ENCODE peak calls at places on chromosomes 5 and 9, in five cellular contexts. I is cardiac fibroblast, P is mesothelial cell of epicardium, U is omental fat pad, E is ovary. C is an unnamed sample.

GRCh38 chr5:1312993-1313833 is 18.3 kb upstream of the TERT start:
- DNase-seq in P (peak), U (no peak), E (no peak), I (no peak), C (peak)

GRCh38 chr5:122154910-122155309 is 25.6 kb downstream of the ZNF474 start:
- DNase-seq in U (no peak), I (peak), P (no peak), E (no peak), C (no peak)

GRCh38 chr5:109350537-109351270 is 59.1 kb downstream of the PJA2 start:
- DNase-seq in E (no peak), P (no peak), I (peak), U (no peak), C (no peak)

GRCh38 chr9:121298689-121299112 is 30.7 kb downstream of the GSN start:
- DNase-seq in P (no peak), U (no peak), I (peak), E (peak), C (no peak)

GRCh38 chr9:116673375-116673774 is 13.7 kb upstream of the TRIM32 start:
- DNase-seq in I (no peak), E (no peak), U (no peak), P (no peak), C (no peak)

GRCh38 chr9:115469826-115470225 is 351.9 kb upstream of the TNC start:
- DNase-seq in U (no peak), I (no peak), P (no peak), E (no peak), C (no peak)

GRCh38 chr9:111094433-111095421 is 56.5 kb upstream of the LPAR1 start:
- DNase-seq in U (no peak), I (peak), E (no peak), P (no peak), C (no peak)

GRCh38 chr9:107513464-107514092 is 24.0 kb upstream of the KLF4 start:
- DNase-seq in U (no peak), P (no peak), E (no peak), I (no peak), C (no peak)

GRCh38 chr5:138900281-138900965 is 25.3 kb upstream of the LRRTM2 start:
- DNase-seq in I (peak), U (no peak), P (no peak), E (no peak), C (no peak)

GRCh38 chr5:174453690-174454089 is 270.7 kb upstream of the MSX2 start:
- DNase-seq in E (no peak), I (no peak), P (no peak), U (no peak), C (no peak)

GRCh38 chr5:174418809-174419522 is 305.4 kb upstream of the MSX2 start:
- DNase-seq in U (no peak), E (no peak), I (no peak), P (no peak), C (no peak)

GRCh38 chr5:35815089-35815936 is 41.4 kb upstream of the IL7R start:
- DNase-seq in U (no peak), I (peak), P (no peak), E (no peak), C (no peak)

GRCh38 chr5:135458356-135458755 is 6.2 kb upstream of the TIFAB start:
- DNase-seq in I (no peak), E (no peak), P (no peak), U (no peak), C (no peak)

GRCh38 chr5:62317810-62318209 is 11.8 kb downstream of the KIF2A start:
- DNase-seq in I (no peak), E (no peak), P (no peak), U (no peak), C (no peak)

GRCh38 chr9:95065224-95065623 is 252.3 kb downstream of the FANCC start:
- DNase-seq in I (no peak), E (no peak), P (no peak), U (no peak), C (no peak)

GRCh38 chr9:127395491-127396252 is 1.3 kb upstream of the SLC2A8 start:
- DNase-seq in I (no peak), E (no peak), P (no peak), U (no peak), C (no peak)

GRCh38 chr5:119743927-119744326 is 114.6 kb downstream of the FAM170A start:
- DNase-seq in E (no peak), I (peak), U (no peak), P (no peak), C (no peak)

GRCh38 chr9:83413367-83413766 is 124.8 kb downstream of the FRMD3 start:
- DNase-seq in U (no peak), E (no peak), I (no peak), P (no peak), C (no peak)

GRCh38 chr9:34072410-34072809 is 23.7 kb upstream of the UBAP2 start:
- DNase-seq in I (no peak), U (no peak), E (no peak), P (peak), C (no peak)

GRCh38 chr9:85004818-85005413 is 335.4 kb downstream of the NTRK2 start:
- DNase-seq in I (peak), P (no peak), E (no peak), U (no peak), C (no peak)

GRCh38 chr5:1827410-1828397 is 26.5 kb downstream of the NDUFS6 start:
- DNase-seq in P (no peak), I (no peak), E (no peak), U (no peak), C (no peak)

GRCh38 chr5:96327728-96328127 is 105.3 kb downstream of the PCSK1 start:
- DNase-seq in E (no peak), U (no peak), I (no peak), P (no peak), C (no peak)

GRCh38 chr5:131542723-131543122 is 92.3 kb downstream of the RAPGEF6 start:
- DNase-seq in U (no peak), P (no peak), I (no peak), E (no peak), C (no peak)
- TF ChIP-seq CTCF in U (no peak), P (no peak), I (no peak), E (no peak), C (no peak)

DNA sequence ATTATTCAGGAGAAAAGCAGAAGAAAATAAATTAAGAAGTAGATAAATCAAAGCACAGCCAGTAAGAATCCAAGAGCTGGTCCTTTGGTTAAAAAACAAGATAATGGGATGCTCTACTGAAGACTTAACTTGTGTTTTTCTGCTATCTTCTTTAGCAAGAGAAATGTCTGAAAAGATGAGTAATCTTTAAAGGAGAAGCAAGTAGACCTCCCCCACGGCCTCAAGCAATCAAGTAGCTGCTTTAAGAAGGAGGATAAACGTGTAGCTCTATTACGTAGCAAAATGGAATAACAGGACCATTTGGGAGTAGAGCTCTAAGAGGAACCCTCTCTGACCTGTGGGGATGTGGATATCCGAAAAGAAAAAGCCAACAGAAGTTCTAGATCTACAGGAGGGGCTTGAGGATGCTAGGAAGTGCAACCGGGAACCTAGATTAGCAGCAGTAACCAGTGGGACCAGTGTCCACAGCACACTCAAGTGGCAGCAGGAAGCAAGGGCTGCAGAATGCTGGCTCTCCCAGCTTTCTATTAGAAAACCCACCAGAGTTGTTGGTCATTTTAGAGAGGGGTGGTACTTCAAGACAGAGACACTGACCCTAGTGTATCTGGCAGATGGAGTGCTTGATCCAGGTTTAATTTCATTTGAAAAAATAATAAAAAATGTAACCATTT is 185.4 kb downstream of the GABBR2 start:
- DNase-seq in I (peak), U (no peak), E (no peak), P (no peak), C (no peak)
- TF ChIP-seq CTCF in I (peak), U (no peak), E (no peak), P (no peak), C (no peak)

GRCh38 chr5:179768326-179769085 is 25.3 kb upstream of the LTC4S start:
- DNase-seq in E (no peak), P (no peak), U (no peak), I (no peak), C (no peak)
- TF ChIP-seq CTCF in E (no peak), P (no peak), U (no peak), I (no peak), C (no peak)

DNA sequence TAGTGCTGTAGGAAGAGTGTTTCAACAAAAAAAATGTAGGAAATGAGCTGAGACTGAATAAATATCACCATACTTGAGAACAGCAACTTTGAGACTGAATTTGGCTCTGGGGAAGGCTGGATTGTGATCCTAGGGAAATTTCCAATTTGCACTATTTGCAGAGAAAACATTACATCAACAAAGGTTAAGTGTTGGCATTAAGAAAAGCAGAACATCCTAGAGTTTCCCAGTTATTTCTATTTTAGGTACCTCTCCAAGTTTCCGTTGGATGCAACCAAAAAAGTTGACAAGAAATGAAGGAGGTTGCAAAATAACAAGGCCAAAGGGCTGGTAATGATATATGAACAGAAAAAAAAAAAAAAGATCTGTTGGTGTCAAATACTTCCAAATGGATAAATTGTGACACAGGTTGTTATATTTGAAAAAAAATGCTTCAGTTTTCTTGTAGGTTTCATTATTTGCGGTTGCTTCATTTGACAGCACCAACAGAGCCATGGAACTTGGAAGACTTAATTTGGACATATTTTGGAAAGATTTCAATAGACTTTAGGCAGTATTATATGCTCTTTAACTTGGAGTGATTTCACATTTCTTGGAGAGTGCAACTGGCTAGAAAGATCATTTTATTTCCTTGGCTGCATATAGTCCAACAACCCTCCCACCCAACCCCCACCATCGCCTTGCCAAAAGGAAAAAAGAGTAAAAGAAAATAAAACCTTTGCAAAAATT is 230.8 kb downstream of the ZNF608 start:
- DNase-seq in E (no peak), U (no peak), P (no peak), I (no peak), C (no peak)
- TF ChIP-seq CTCF in E (no peak), U (no peak), P (no peak), I (no peak), C (no peak)

GRCh38 chr9:135615666-135616620 is 23.4 kb downstream of the GLT6D1 start:
- DNase-seq in P (peak), I (no peak), E (no peak), U (no peak), C (no peak)
- TF ChIP-seq CTCF in P (no peak), I (no peak), E (no peak), U (no peak), C (no peak)

GRCh38 chr9:15417626-15418025 is 5.0 kb upstream of the SNAPC3 start:
- DNase-seq in I (no peak), P (no peak), E (no peak), U (no peak), C (no peak)
- TF ChIP-seq CTCF in I (no peak), P (no peak), E (no peak), U (no peak), C (no peak)

GRCh38 chr5:11584008-11584407 is 320.2 kb downstream of the CTNND2 start:
- DNase-seq in U (no peak), P (no peak), E (no peak), I (peak), C (no peak)
- TF ChIP-seq CTCF in U (no peak), P (no peak), E (no peak), I (no peak), C (no peak)

DNA sequence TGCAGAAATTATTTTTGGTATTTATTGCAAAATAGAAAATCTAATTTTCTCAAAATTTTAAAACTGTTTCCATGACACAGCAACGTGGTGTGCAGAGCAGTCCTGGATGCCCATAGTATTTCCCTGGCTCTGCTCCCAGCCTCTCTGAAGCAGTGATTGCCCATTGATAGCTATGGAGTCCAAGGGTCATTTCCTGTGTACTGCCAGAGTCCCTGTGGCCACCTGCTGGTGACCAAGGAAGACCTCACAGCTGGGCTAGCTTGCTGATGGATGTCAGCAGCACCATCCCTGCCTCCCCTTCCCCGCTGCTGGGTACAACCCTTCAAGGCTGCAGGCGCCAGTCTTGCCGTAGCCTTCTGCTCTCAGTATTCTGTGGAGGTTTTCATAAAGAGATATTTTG is 184.1 kb downstream of the DIRAS2 start:
- DNase-seq in U (no peak), E (no peak), I (no peak), P (no peak), C (no peak)
- TF ChIP-seq CTCF in U (no peak), E (no peak), I (no peak), P (no peak), C (no peak)

GRCh38 chr5:156481741-156482140 is 154.8 kb downstream of the SGCD start:
- DNase-seq in P (no peak), I (no peak), U (no peak), E (no peak), C (no peak)

GRCh38 chr5:156482816-156483215 is 155.9 kb downstream of the SGCD start:
- DNase-seq in U (no peak), P (no peak), E (no peak), I (no peak), C (no peak)

GRCh38 chr5:156491766-156492165 is 164.8 kb downstream of the SGCD start:
- DNase-seq in I (no peak), U (no peak), P (no peak), E (no peak), C (no peak)

GRCh38 chr5:156486394-156487238 is 159.7 kb downstream of the SGCD start:
- DNase-seq in E (no peak), U (no peak), I (no peak), P (no peak), C (no peak)
- TF ChIP-seq CTCF in E (no peak), U (no peak), I (no peak), P (no peak), C (no peak)

C was measured in activated B cell treated with CpG ODN at 0.5 μM for 24 hours.